ENCODE peak calls at places on chromosomes 7 and 10, in ten cellular contexts. H, Q, I, T, M, U, R, P, F and Z are unnamed samples.

GRCh38 chr7:70392282-70392681 is 739.7 kb upstream of the GALNT17 start:
- DNase-seq in F (no peak), P (no peak), R (no peak), I (no peak), U (no peak), H (peak), M (no peak), T (no peak), Q (no peak), Z (no peak)

GRCh38 chr7:151773795-151774194 is 103.1 kb downstream of the PRKAG2 start:
- DNase-seq in H (no peak), U (no peak), M (peak), R (no peak), I (no peak), P (no peak), Q (no peak), F (no peak), T (no peak), Z (no peak)

GRCh38 chr7:15922002-15922401 is 235.5 kb upstream of the MEOX2 start:
- DNase-seq in T (no peak), P (no peak), F (no peak), H (no peak), Q (no peak), M (no peak), R (no peak), I (no peak), U (no peak), Z (no peak)

GRCh38 chr7:14507617-14508016 is 394.9 kb downstream of the DGKB start:
- DNase-seq in Q (no peak), M (peak), F (no peak), I (no peak), P (no peak), U (no peak), T (no peak), H (peak), R (no peak), Z (no peak)

GRCh38 chr10:101287922-101288638 is 58.8 kb upstream of the LBX1 start:
- DNase-seq in H (no peak), P (no peak), T (no peak), Q (no peak), I (no peak), U (no peak), M (no peak), F (peak), R (peak), Z (no peak)

GRCh38 chr10:114427124-114427852 is 23.0 kb upstream of the AFAP1L2 start:
- DNase-seq in U (no peak), I (no peak), M (no peak), F (no peak), T (no peak), H (no peak), P (no peak), Q (no peak), R (no peak), Z (no peak)

GRCh38 chr10:100645609-100646008 is 99.8 kb upstream of the PAX2 start:
- DNase-seq in R (no peak), T (no peak), Q (no peak), I (no peak), M (no peak), F (no peak), U (no peak), H (no peak), P (no peak), Z (no peak)

GRCh38 chr7:69739182-69739581 is 140.9 kb downstream of the AUTS2 start:
- DNase-seq in P (no peak), F (no peak), H (no peak), M (no peak), T (no peak), U (no peak), I (no peak), R (no peak), Q (peak), Z (no peak)

GRCh38 chr10:29356931-29357330 is 68.1 kb downstream of the LYZL1 start:
- DNase-seq in R (no peak), Q (no peak), M (no peak), U (no peak), I (no peak), H (no peak), P (no peak), T (no peak), F (no peak), Z (no peak)

GRCh38 chr10:84270708-84271107 is 25.9 kb downstream of the RGR start:
- DNase-seq in M (no peak), F (no peak), U (no peak), Q (no peak), T (no peak), P (no peak), I (no peak), R (no peak), H (no peak), Z (no peak)

GRCh38 chr7:82562716-82563404 is 119.3 kb upstream of the CACNA2D1 start:
- DNase-seq in I (no peak), F (no peak), P (no peak), R (no peak), M (no peak), U (no peak), T (no peak), H (no peak), Q (no peak), Z (no peak)

GRCh38 chr10:43206391-43207235 is 60.3 kb downstream of the RASGEF1A start:
- DNase-seq in R (no peak), H (no peak), U (no peak), T (no peak), M (no peak), F (no peak), I (no peak), Q (no peak), P (peak), Z (no peak)

GRCh38 chr10:69142983-69143382 is 19.0 kb downstream of the VPS26A start:
- DNase-seq in H (no peak), U (no peak), I (no peak), R (no peak), Q (no peak), F (no peak), T (peak), M (no peak), P (no peak), Z (no peak)

GRCh38 chr10:117537436-117537903 is 5.1 kb upstream of the EMX2 start:
- DNase-seq in I (no peak), T (no peak), P (no peak), H (no peak), U (no peak), F (peak), M (no peak), R (peak), Q (no peak), Z (no peak)

GRCh38 chr10:132341781-132342180 is 9.8 kb downstream of the LRRC27 start:
- DNase-seq in I (no peak), H (no peak), T (no peak), M (no peak), F (no peak), R (no peak), Q (no peak), P (no peak), U (no peak), Z (no peak)

GRCh38 chr10:96390460-96390864 is 31.7 kb upstream of the OPALIN start:
- DNase-seq in Q (no peak), T (no peak), H (peak), F (no peak), R (no peak), M (no peak), I (no peak), P (peak), U (no peak), Z (no peak)

GRCh38 chr7:119026391-119026790 is 801.9 kb downstream of the ANKRD7 start:
- DNase-seq in U (no peak), M (no peak), P (no peak), R (no peak), F (no peak), H (peak), I (no peak), T (no peak), Q (no peak), Z (no peak)

GRCh38 chr10:52297727-52298126 is 16.4 kb upstream of the DKK1 start:
- DNase-seq in M (no peak), Q (no peak), U (no peak), R (no peak), T (no peak), P (no peak), F (no peak), H (no peak), I (no peak), Z (no peak)

GRCh38 chr7:118003438-118003837 is 130.2 kb upstream of the CTTNBP2 start:
- DNase-seq in I (no peak), H (no peak), Q (no peak), F (no peak), R (no peak), P (no peak), U (no peak), M (no peak), T (no peak), Z (no peak)

GRCh38 chr10:119770928-119771327 is 45.1 kb downstream of the INPP5F start:
- DNase-seq in F (no peak), T (no peak), Q (no peak), R (no peak), H (no peak), P (no peak), I (no peak), U (no peak), M (no peak), Z (no peak)

GRCh38 chr10:132687181-132687892 is 98.6 kb downstream of the NKX6-2 start:
- DNase-seq in M (no peak), Q (no peak), P (no peak), F (no peak), R (no peak), U (no peak), H (no peak), I (no peak), T (no peak), Z (no peak)

GRCh38 chr10:124605481-124605855 is 138.7 kb downstream of the FAM53B start:
- DNase-seq in H (no peak), U (no peak), T (no peak), M (no peak), I (no peak), P (peak), Q (no peak), R (no peak), F (no peak), Z (no peak)

GRCh38 chr7:127995157-127995865 is 35.9 kb downstream of the LRRC4 start:
- DNase-seq in P (no peak), R (no peak), I (no peak), Q (no peak), U (no peak), M (no peak), F (no peak), T (no peak), H (no peak), Z (no peak)

GRCh38 chr10:84205049-84205852 is 10.9 kb downstream of the CDHR1 start:
- DNase-seq in U (peak), R (peak), F (peak), T (peak), P (peak), Q (peak), I (peak), H (peak), M (peak), Z (peak)

GRCh38 chr7:39306028-39306570 is 260.1 kb upstream of the YAE1 start:
- DNase-seq in Q (no peak), M (no peak), P (no peak), U (no peak), R (no peak), F (no peak), T (no peak), H (no peak), I (no peak), Z (no peak)

GRCh38 chr7:47724335-47724982 is 142.5 kb upstream of the TNS3 start:
- DNase-seq in P (no peak), U (no peak), H (no peak), F (no peak), Q (no peak), I (no peak), T (no peak), M (no peak), R (peak), Z (no peak)

GRCh38 chr7:49486974-49487919 is 286.2 kb upstream of the VWC2 start:
- DNase-seq in P (no peak), T (no peak), U (no peak), F (no peak), H (no peak), R (no peak), Q (no peak), I (no peak), M (no peak), Z (no peak)

GRCh38 chr7:95209778-95210177 is 114.6 kb downstream of the PON1 start:
- DNase-seq in I (no peak), P (no peak), T (no peak), R (no peak), F (no peak), H (no peak), U (no peak), M (no peak), Q (no peak), Z (no peak)